ENCODE peak calls at places on chromosomes 5 and 9, in five cellular contexts. One of them, this sample, is unnamed.

GRCh38 chr5:35876922-35877321 is 20.2 kb downstream of the IL7R start:
- DNase-seq in ureter: no peak
- DNase-seq in prostate gland: no peak
- DNase-seq in SJSA1: no peak
- DNase-seq in KBM-7: no peak
- DNase-seq in this sample: no peak

GRCh38 chr5:175657593-175658271 is at the start of gene HRH2:
- DNase-seq in SJSA1: no peak
- DNase-seq in KBM-7: peak; percentile 79
- DNase-seq in ureter: no peak
- DNase-seq in prostate gland: no peak
- DNase-seq in this sample: peak; percentile 85

GRCh38 chr5:171543486-171543885 is 124.0 kb downstream of the FGF18 start:
- DNase-seq in prostate gland: no peak
- DNase-seq in SJSA1: no peak
- DNase-seq in ureter: no peak
- DNase-seq in KBM-7: no peak
- DNase-seq in this sample: no peak

GRCh38 chr9:68522954-68523353 is 17.7 kb downstream of the TMEM252 start:
- DNase-seq in SJSA1: no peak
- DNase-seq in ureter: no peak
- DNase-seq in prostate gland: no peak
- DNase-seq in KBM-7: no peak
- DNase-seq in this sample: no peak

GRCh38 chr5:33601881-33602280 is 161.1 kb downstream of the TARS1 start:
- DNase-seq in KBM-7: no peak
- DNase-seq in prostate gland: no peak
- DNase-seq in ureter: no peak
- DNase-seq in SJSA1: no peak
- DNase-seq in this sample: no peak

GRCh38 chr5:26942481-26942880 is 95.9 kb downstream of the CDH9 start:
- DNase-seq in KBM-7: no peak
- DNase-seq in ureter: no peak
- DNase-seq in prostate gland: no peak
- DNase-seq in SJSA1: no peak
- DNase-seq in this sample: no peak

GRCh38 chr5:43061352-43061751 is 21.2 kb upstream of the ANXA2R start:
- DNase-seq in prostate gland: no peak
- DNase-seq in SJSA1: no peak
- DNase-seq in ureter: no peak
- DNase-seq in KBM-7: no peak
- DNase-seq in this sample: no peak

GRCh38 chr5:643351-643801 is 31.2 kb downstream of the CEP72 start:
- DNase-seq in SJSA1: no peak
- DNase-seq in ureter: no peak
- DNase-seq in prostate gland: no peak
- DNase-seq in KBM-7: no peak
- DNase-seq in this sample: peak; percentile 81

GRCh38 chr9:16032799-16033198 is 480.0 kb downstream of the CCDC171 start:
- DNase-seq in SJSA1: peak; percentile 34
- DNase-seq in ureter: no peak
- DNase-seq in prostate gland: no peak
- DNase-seq in KBM-7: no peak
- DNase-seq in this sample: no peak

GRCh38 chr5:16886366-16886736 is 49.7 kb downstream of the MYO10 start:
- DNase-seq in SJSA1: no peak
- DNase-seq in KBM-7: no peak
- DNase-seq in prostate gland: no peak
- DNase-seq in ureter: no peak
- DNase-seq in this sample: no peak

GRCh38 chr9:121842612-121842978 is 191.2 kb downstream of the DAB2IP start:
- DNase-seq in KBM-7: no peak
- DNase-seq in ureter: no peak
- DNase-seq in SJSA1: peak; percentile 6
- DNase-seq in prostate gland: no peak
- DNase-seq in this sample: no peak

GRCh38 chr9:123480096-123480495 is 124.1 kb downstream of the CRB2 start:
- DNase-seq in SJSA1: no peak
- DNase-seq in KBM-7: no peak
- DNase-seq in prostate gland: no peak
- DNase-seq in ureter: no peak
- DNase-seq in this sample: peak; percentile 78

GRCh38 chr5:159210846-159211245 is 1.5 kb upstream of the RNF145 start:
- DNase-seq in KBM-7: no peak
- DNase-seq in ureter: no peak
- DNase-seq in SJSA1: no peak
- DNase-seq in prostate gland: no peak
- DNase-seq in this sample: no peak

GRCh38 chr5:37806016-37806415 is 33.8 kb downstream of the GDNF start:
- DNase-seq in KBM-7: no peak
- DNase-seq in ureter: no peak
- DNase-seq in SJSA1: no peak
- DNase-seq in prostate gland: no peak
- DNase-seq in this sample: no peak

GRCh38 chr5:124655943-124656459 is 90.4 kb downstream of the ZNF608 start:
- DNase-seq in SJSA1: peak; percentile 86
- DNase-seq in KBM-7: peak; percentile 53
- DNase-seq in prostate gland: peak; percentile 73
- DNase-seq in ureter: no peak
- DNase-seq in this sample: no peak

GRCh38 chr5:123037104-123037418 is 536 bp upstream of the PPIC start:
- DNase-seq in ureter: no peak
- DNase-seq in prostate gland: no peak
- DNase-seq in SJSA1: no peak
- DNase-seq in KBM-7: no peak
- DNase-seq in this sample: no peak

GRCh38 chr9:126276056-126276728 is 50.4 kb upstream of the MVB12B start:
- DNase-seq in SJSA1: no peak
- DNase-seq in ureter: no peak
- DNase-seq in KBM-7: no peak
- DNase-seq in prostate gland: no peak
- DNase-seq in this sample: no peak

GRCh38 chr9:136835162-136835931 is 6.9 kb upstream of the AJM1 start:
- DNase-seq in SJSA1: no peak
- DNase-seq in prostate gland: no peak
- DNase-seq in KBM-7: no peak
- DNase-seq in ureter: no peak
- DNase-seq in this sample: no peak

GRCh38 chr9:98686961-98687855 is 21.5 kb downstream of the GABBR2 start:
- DNase-seq in SJSA1: no peak
- DNase-seq in ureter: no peak
- DNase-seq in prostate gland: no peak
- DNase-seq in KBM-7: no peak
- DNase-seq in this sample: peak; percentile 66

GRCh38 chr9:107158321-107158720 is 124.8 kb upstream of the RAD23B start:
- DNase-seq in prostate gland: no peak
- DNase-seq in SJSA1: peak; percentile 9
- DNase-seq in KBM-7: peak; percentile 12
- DNase-seq in ureter: no peak
- DNase-seq in this sample: no peak

GRCh38 chr9:134056483-134057310 is 11.1 kb downstream of the BRD3 start:
- DNase-seq in KBM-7: no peak
- DNase-seq in SJSA1: no peak
- DNase-seq in ureter: no peak
- DNase-seq in prostate gland: no peak
- DNase-seq in this sample: peak; percentile 67

GRCh38 chr9:88007291-88007650 is 32.9 kb upstream of the CDK20 start:
- DNase-seq in KBM-7: no peak
- DNase-seq in ureter: no peak
- DNase-seq in prostate gland: no peak
- DNase-seq in SJSA1: no peak
- DNase-seq in this sample: no peak

GRCh38 chr9:90608141-90608540 is 34.5 kb downstream of the DIRAS2 start:
- DNase-seq in KBM-7: no peak
- DNase-seq in prostate gland: no peak
- DNase-seq in ureter: no peak
- DNase-seq in SJSA1: no peak
- DNase-seq in this sample: no peak

GRCh38 chr5:172553167-172553566 is 87.9 kb upstream of the NEURL1B start:
- DNase-seq in SJSA1: no peak
- DNase-seq in KBM-7: no peak
- DNase-seq in prostate gland: no peak
- DNase-seq in ureter: no peak
- DNase-seq in this sample: peak; percentile 5

GRCh38 chr5:179819296-179820126 is 1.2 kb upstream of the SQSTM1 start:
- DNase-seq in ureter: peak; percentile 77
- DNase-seq in KBM-7: peak; percentile 47
- DNase-seq in SJSA1: peak; percentile 77
- DNase-seq in prostate gland: peak; percentile 59
- DNase-seq in this sample: peak; percentile 91

GRCh38 chr9:99336005-99336404 is 113.9 kb downstream of the SEC61B start:
- DNase-seq in KBM-7: no peak
- DNase-seq in ureter: no peak
- DNase-seq in SJSA1: no peak
- DNase-seq in prostate gland: no peak
- DNase-seq in this sample: no peak

GRCh38 chr9:110615526-110615925 is 36.0 kb upstream of the SVEP1 start:
- DNase-seq in SJSA1: no peak
- DNase-seq in KBM-7: no peak
- DNase-seq in prostate gland: no peak
- DNase-seq in ureter: no peak
- DNase-seq in this sample: no peak

GRCh38 chr5:52837068-52837467 is 49.4 kb downstream of the ITGA1 start:
- DNase-seq in ureter: no peak
- DNase-seq in prostate gland: no peak
- DNase-seq in SJSA1: peak; percentile 52
- DNase-seq in KBM-7: no peak
- DNase-seq in this sample: peak; percentile 81

GRCh38 chr5:134943547-134943946 is 24.2 kb upstream of the CATSPER3 start:
- DNase-seq in ureter: no peak
- DNase-seq in prostate gland: no peak
- DNase-seq in KBM-7: no peak
- DNase-seq in SJSA1: no peak
- DNase-seq in this sample: no peak

GRCh38 chr9:128216781-128217553 is 13.8 kb downstream of the DNM1 start:
- DNase-seq in KBM-7: no peak
- DNase-seq in prostate gland: no peak
- DNase-seq in ureter: no peak
- DNase-seq in SJSA1: no peak
- DNase-seq in this sample: no peak

GRCh38 chr9:6739218-6739617 is 18.6 kb upstream of the KDM4C start:
- DNase-seq in prostate gland: no peak
- DNase-seq in ureter: no peak
- DNase-seq in SJSA1: no peak
- DNase-seq in KBM-7: peak; percentile 10
- DNase-seq in this sample: peak; percentile 41

GRCh38 chr5:176373100-176373818 is 8.0 kb downstream of the ARL10 start:
- DNase-seq in SJSA1: no peak
- DNase-seq in KBM-7: peak; percentile 28
- DNase-seq in ureter: no peak
- DNase-seq in prostate gland: no peak
- DNase-seq in this sample: peak; percentile 69

GRCh38 chr5:132210944-132211343 is 16.7 kb downstream of the P4HA2 start:
- DNase-seq in SJSA1: no peak
- DNase-seq in KBM-7: no peak
- DNase-seq in prostate gland: no peak
- DNase-seq in ureter: no peak
- DNase-seq in this sample: peak; percentile 16

GRCh38 chr5:133565993-133566392 is 46.3 kb downstream of the FSTL4 start:
- DNase-seq in ureter: no peak
- DNase-seq in KBM-7: peak; percentile 26
- DNase-seq in SJSA1: no peak
- DNase-seq in prostate gland: no peak
- DNase-seq in this sample: no peak

GRCh38 chr5:107129051-107129450 is 541.7 kb downstream of the EFNA5 start:
- DNase-seq in prostate gland: no peak
- DNase-seq in KBM-7: no peak
- DNase-seq in ureter: no peak
- DNase-seq in SJSA1: no peak
- DNase-seq in this sample: no peak

GRCh38 chr9:32550046-32550608 is 2.0 kb upstream of the SMIM27 start:
- DNase-seq in KBM-7: peak; percentile 19
- DNase-seq in prostate gland: no peak
- DNase-seq in ureter: no peak
- DNase-seq in SJSA1: peak; percentile 4
- DNase-seq in this sample: no peak

GRCh38 chr9:120742951-120743416 is 28.7 kb upstream of the MEGF9 start:
- DNase-seq in ureter: no peak
- DNase-seq in SJSA1: no peak
- DNase-seq in prostate gland: no peak
- DNase-seq in KBM-7: peak; percentile 53
- DNase-seq in this sample: no peak

GRCh38 chr5:78335976-78336375 is 24.4 kb upstream of the SCAMP1 start:
- DNase-seq in KBM-7: no peak
- DNase-seq in ureter: no peak
- DNase-seq in SJSA1: no peak
- DNase-seq in prostate gland: no peak
- DNase-seq in this sample: no peak

GRCh38 chr5:82349651-82350050 is 71.5 kb upstream of the RPS23 start:
- DNase-seq in ureter: no peak
- DNase-seq in SJSA1: no peak
- DNase-seq in prostate gland: no peak
- DNase-seq in KBM-7: peak; percentile 79
- DNase-seq in this sample: no peak

GRCh38 chr9:34125681-34126206 is 754 bp downstream of the DCAF12 start:
- DNase-seq in SJSA1: no peak
- DNase-seq in KBM-7: peak; percentile 23
- DNase-seq in ureter: no peak
- DNase-seq in prostate gland: no peak
- DNase-seq in this sample: no peak